ENCODE peak calls at places on chromosomes 13 and 19, in four cellular contexts. X, W, D and N are unnamed samples.

GRCh38 chr19:46372901-46373572 is 26.1 kb downstream of the PPP5C start:
- DNase-seq in X (no peak), W (no peak), D (no peak), N (peak)

GRCh38 chr19:52735734-52736133 is 890 bp upstream of the ZNF611 start:
- DNase-seq in X (peak), W (no peak), D (no peak), N (no peak)

GRCh38 chr13:38954291-38954690 is 36.3 kb downstream of the STOML3 start:
- DNase-seq in X (no peak), W (no peak), D (no peak), N (no peak)

GRCh38 chr19:46068345-46069258 is 27.8 kb upstream of the IGFL4 start:
- DNase-seq in X (no peak), W (peak), D (no peak), N (peak)

GRCh38 chr13:32153056-32153455 is 121.5 kb downstream of the FRY start:
- DNase-seq in X (no peak), W (peak), D (no peak), N (no peak)

GRCh38 chr13:81540777-81541176 is 1199.9 kb upstream of the SPRY2 start:
- DNase-seq in X (no peak), W (peak), D (no peak), N (no peak)

GRCh38 chr19:55046975-55047622 is 9.0 kb upstream of the GP6 start:
- DNase-seq in X (no peak), W (no peak), D (no peak), N (no peak)

GRCh38 chr13:90708159-90708558 is 639.3 kb upstream of the MIR17HG start:
- DNase-seq in X (no peak), W (no peak), D (no peak), N (no peak)

GRCh38 chr13:73792796-73793195 is 341.4 kb downstream of the KLF12 start:
- DNase-seq in X (no peak), W (no peak), D (no peak), N (no peak)

GRCh38 chr13:20580257-20580656 is 13.3 kb downstream of the IFT88 start:
- DNase-seq in X (no peak), W (no peak), D (no peak), N (no peak)

GRCh38 chr19:49331616-49332055 is 3.6 kb upstream of the CD37 start:
- DNase-seq in X (no peak), W (peak), D (no peak), N (peak)

GRCh38 chr13:79741006-79741405 is 260.1 kb downstream of the NDFIP2 start:
- DNase-seq in X (no peak), W (peak), D (no peak), N (no peak)

GRCh38 chr13:76293751-76294150 is 592.5 kb downstream of the KCTD12 start:
- DNase-seq in X (no peak), W (peak), D (no peak), N (no peak)

GRCh38 chr13:87498681-87499080 is 172.5 kb upstream of the SLITRK5 start:
- DNase-seq in X (no peak), W (peak), D (no peak), N (peak)

GRCh38 chr19:49968279-49968922 is 7.4 kb upstream of the SIGLEC11 start:
- DNase-seq in X (no peak), W (no peak), D (no peak), N (no peak)

GRCh38 chr19:6373096-6373812 is 660 bp downstream of the ALKBH7 start:
- DNase-seq in X (peak), W (peak), D (peak), N (peak)

GRCh38 chr13:51158923-51159322 is 47.8 kb upstream of the C13orf42 start:
- DNase-seq in X (no peak), W (peak), D (no peak), N (no peak)

GRCh38 chr19:43598445-43599240 is 2.2 kb downstream of the ZNF576 start:
- DNase-seq in X (no peak), W (no peak), D (no peak), N (no peak)

GRCh38 chr19:12828494-12828893 is 5.9 kb downstream of the RTBDN start:
- DNase-seq in X (no peak), W (peak), D (no peak), N (no peak)

GRCh38 chr19:12821761-12822160 is 12.6 kb downstream of the RTBDN start:
- DNase-seq in X (no peak), W (no peak), D (no peak), N (no peak)

GRCh38 chr19:12825259-12826131 is 8.9 kb downstream of the RTBDN start:
- DNase-seq in X (no peak), W (no peak), D (no peak), N (no peak)
- TF ChIP-seq CTCF in X (peak), W (peak), D (peak), N (peak)

GRCh38 chr19:14686411-14686810 is 3.4 kb upstream of the ZNF333 start:
- DNase-seq in X (no peak), W (peak), D (peak), N (no peak)
- TF ChIP-seq CTCF in X (no peak), W (peak), D (peak), N (no peak)

DNA sequence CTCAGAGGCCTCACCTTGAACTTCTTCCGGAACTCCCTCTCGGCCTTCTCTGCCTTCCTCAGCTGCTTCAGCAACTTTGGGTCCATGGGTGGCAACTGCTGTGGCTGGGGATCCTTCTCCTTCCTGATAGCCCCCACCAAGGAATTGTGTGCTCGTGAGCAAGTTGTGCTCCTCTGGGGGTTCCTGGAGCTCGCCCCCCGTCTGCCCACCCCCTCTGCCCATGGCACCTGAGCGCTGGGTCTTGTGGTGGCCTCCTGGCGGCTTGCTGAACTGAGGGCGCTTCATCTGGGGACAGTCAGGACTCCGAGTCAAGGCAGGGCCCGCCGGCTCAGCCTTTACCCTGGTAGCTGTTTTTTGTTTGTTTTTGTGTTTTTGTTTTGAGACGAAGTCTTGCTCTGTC is 11.6 kb downstream of the PRAM1 start:
- DNase-seq in X (no peak), W (no peak), D (no peak), N (no peak)
- TF ChIP-seq CTCF in X (no peak), W (no peak), D (no peak), N (no peak)

GRCh38 chr13:57635541-57635940 is 4.0 kb downstream of the PCDH17 start:
- DNase-seq in X (no peak), W (no peak), D (no peak), N (no peak)

GRCh38 chr13:57633141-57633949 is 1.8 kb downstream of the PCDH17 start:
- DNase-seq in X (peak), W (peak), D (no peak), N (no peak)

GRCh38 chr13:57634829-57635165 is 3.3 kb downstream of the PCDH17 start:
- DNase-seq in X (no peak), W (no peak), D (no peak), N (no peak)

GRCh38 chr13:57632276-57633140 is 964 bp downstream of the PCDH17 start:
- DNase-seq in X (peak), W (peak), D (no peak), N (no peak)

DNA sequence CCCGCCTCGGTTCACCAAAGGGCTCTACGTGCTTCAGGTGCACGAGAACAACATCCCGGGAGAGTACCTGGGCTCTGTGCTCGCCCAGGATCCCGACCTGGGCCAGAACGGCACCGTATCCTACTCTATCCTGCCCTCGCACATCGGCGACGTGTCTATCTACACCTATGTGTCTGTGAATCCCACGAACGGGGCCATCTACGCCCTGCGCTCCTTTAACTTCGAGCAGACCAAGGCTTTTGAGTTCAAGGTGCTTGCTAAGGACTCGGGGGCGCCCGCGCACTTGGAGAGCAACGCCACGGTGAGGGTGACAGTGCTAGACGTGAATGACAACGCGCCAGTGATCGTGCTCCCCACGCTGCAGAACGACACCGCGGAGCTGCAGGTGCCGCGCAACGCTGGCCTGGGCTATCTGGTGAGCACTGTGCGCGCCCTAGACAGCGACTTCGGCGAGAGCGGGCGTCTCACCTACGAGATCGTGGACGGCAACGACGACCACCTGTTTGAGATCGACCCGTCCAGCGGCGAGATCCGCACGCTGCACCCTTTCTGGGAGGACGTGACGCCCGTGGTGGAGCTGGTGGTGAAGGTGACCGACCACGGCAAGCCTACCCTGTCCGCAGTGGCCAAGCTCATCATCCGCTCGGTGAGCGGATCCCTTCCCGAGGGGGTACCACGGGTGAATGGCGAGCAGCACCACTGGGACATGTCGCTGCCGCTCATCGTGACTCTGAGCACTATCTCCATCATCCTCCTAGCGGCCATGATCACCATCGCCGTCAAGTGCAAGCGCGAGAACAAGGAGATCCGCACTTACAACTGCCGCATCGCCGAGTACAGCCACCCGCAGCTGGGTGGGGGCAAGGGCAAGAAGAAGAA is 2.6 kb downstream of the PCDH17 start:
- DNase-seq in X (peak), W (no peak), D (no peak), N (no peak)
- TF ChIP-seq CTCF in X (no peak), W (peak), D (no peak), N (no peak)

GRCh38 chr13:25571237-25571636 is 199.5 kb downstream of the ATP8A2 start:
- DNase-seq in X (no peak), W (no peak), D (no peak), N (no peak)

GRCh38 chr13:25575562-25575961 is 203.8 kb downstream of the ATP8A2 start:
- DNase-seq in X (no peak), W (no peak), D (no peak), N (no peak)

GRCh38 chr13:25570185-25570584 is 198.4 kb downstream of the ATP8A2 start:
- DNase-seq in X (no peak), W (no peak), D (no peak), N (no peak)

DNA sequence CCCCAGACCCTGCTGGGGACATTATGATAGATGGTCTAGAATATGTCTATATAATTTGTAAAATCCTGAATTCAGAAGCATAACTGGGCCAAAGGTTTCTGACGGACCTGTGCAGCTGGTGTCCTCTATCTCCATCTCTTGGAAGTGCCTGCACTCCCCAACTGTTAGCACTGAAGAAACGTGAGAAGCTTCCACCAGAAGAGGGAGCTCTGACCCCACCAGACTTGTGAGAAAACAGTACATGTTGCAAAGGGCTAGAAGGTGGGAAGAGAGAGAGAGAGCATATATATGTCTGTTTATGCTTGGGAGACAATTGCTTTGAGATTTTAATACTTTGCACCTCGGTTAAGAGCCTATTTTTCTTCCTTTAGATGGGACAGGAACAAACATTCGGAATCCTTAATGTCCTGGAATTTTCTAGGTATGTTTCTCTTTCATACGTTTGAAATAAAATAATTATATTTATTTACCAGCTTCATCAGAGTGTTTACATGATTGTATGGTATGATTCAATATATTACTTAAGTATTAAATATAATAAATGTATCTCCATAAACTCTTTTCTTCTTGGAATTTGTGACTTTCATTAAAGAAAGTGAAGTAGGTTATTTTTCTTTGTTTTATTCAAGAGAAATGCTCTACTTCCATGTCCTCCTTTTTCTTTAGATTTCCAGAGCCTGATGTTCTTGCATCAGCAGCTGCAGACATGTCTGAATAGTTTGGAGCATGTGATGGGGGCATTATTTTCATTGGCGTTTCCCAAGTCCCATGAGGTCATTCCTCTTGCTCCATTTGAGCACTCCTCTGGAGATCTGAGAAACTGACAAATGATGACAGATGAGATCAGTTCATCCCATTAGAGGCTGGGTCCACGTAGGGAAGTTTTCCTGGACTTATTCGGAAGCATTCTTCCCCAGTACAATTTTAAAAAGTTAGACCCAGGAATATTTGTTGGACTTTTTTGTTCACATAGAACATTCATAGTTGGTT is 203.0 kb downstream of the ATP8A2 start:
- DNase-seq in X (peak), W (peak), D (peak), N (peak)
- TF ChIP-seq CTCF in X (peak), W (peak), D (peak), N (peak)

DNA sequence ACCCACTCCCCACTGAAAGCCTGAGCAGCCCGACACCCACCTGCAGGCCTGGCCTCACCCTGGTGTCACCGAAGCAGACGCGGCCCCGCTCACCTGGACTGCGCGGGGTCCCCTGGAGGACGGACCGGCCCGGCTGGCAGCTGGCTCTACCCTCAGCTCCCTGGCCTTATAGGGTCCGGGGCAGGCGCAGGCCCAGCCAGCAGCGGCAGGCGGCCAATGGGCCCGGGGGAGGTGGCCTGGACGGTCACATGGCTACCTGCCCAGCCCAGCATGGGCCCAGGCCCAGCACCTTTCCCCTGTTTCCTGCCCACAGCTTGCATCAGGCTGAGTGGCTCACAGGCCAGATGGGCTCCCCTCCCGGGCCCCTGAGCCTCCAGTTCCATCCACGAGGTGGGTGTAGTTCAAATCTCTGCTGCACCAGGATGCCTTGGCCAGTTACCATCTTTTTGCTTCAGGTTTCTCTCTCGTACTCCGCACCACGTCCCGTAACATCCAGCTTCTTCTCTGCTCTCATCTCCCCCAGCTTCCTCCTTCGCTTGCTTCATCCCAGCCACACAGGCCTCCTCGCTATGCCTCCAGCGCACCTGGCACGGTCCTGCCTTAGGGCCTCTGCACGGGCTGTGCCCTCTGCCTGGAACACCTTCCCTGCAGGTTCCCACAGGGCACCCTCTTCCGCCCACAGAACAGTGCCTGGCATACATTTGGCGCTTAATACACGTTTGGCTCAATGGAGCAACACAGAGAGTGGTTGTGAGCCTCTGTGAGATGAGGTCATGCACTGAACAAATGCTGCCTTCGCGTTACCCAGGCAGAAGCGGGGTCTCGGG is at the start of gene PLIN4:
- DNase-seq in X (peak), W (peak), D (no peak), N (no peak)
- TF ChIP-seq CTCF in X (no peak), W (peak), D (no peak), N (no peak)

GRCh38 chr13:41408061-41408460 is 49.3 kb upstream of the RGCC start:
- DNase-seq in X (no peak), W (no peak), D (no peak), N (no peak)

GRCh38 chr13:41413907-41414306 is 43.4 kb upstream of the RGCC start:
- DNase-seq in X (no peak), W (no peak), D (no peak), N (no peak)

GRCh38 chr13:41409611-41410010 is 47.7 kb upstream of the RGCC start:
- DNase-seq in X (no peak), W (no peak), D (no peak), N (no peak)

GRCh38 chr13:41411060-41411459 is 46.3 kb upstream of the RGCC start:
- DNase-seq in X (no peak), W (no peak), D (no peak), N (no peak)

DNA sequence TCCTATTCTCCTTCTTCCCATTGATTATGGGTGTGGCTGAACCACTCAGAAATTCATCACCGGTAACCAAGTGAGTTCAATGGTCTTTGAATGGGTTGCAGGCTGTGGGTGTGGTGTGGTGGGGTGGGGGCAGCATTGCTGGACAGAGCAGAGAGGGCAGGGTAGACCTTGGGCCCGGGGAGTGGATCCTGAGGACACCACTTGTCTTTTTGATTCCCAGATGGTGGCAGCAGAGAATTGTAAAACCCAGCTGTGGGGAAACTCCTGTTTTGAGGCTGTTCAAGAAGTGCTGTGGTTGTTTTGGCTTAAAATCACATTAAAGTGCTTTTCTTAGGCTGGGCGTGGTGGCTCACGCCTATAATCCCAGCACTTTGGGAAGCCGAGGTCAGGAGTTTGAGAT is 45.8 kb upstream of the RGCC start:
- DNase-seq in X (no peak), W (peak), D (no peak), N (peak)
- TF ChIP-seq CTCF in X (no peak), W (peak), D (peak), N (no peak)

GRCh38 chr13:22871248-22871647 is 309.5 kb upstream of the SGCG start:
- DNase-seq in X (no peak), W (no peak), D (no peak), N (no peak)
- TF ChIP-seq CTCF in X (no peak), W (no peak), D (no peak), N (no peak)